ENCODE peak calls at places on chromosomes 11 and 22, in eight cellular contexts. X is cardiac muscle cell, C is K562, Y is heart left ventricle, Q is right lobe of liver, W is OCI-LY7, T is BJ, S is uterus. B is an unnamed sample.

GRCh38 chr11:11577246-11577855 is 44.5 kb downstream of the GALNT18 start:
- DNase-seq in X (no peak), C (no peak), Y (peak; percentile 41), Q (no peak), W (no peak), T (no peak), S (no peak), B (no peak)

GRCh38 chr22:32751065-32751739 is 50.3 kb upstream of the TIMP3 start:
- DNase-seq in X (peak; percentile 16), C (no peak), Y (no peak), Q (peak; percentile 55), W (no peak), T (no peak), S (no peak), B (no peak)

GRCh38 chr11:4610258-4610935 is 2.4 kb upstream of the TRIM68 start:
- DNase-seq in X (no peak), C (no peak), Y (no peak), Q (no peak), W (peak; percentile 7), T (no peak), S (no peak), B (no peak)

GRCh38 chr11:2542406-2542805 is 97.6 kb downstream of the KCNQ1 start:
- DNase-seq in X (no peak), C (no peak), Y (peak; percentile 5), Q (peak; percentile 21), W (no peak), T (no peak), S (no peak), B (no peak)

GRCh38 chr11:61082161-61082870 is 20.0 kb upstream of the CD5 start:
- DNase-seq in X (no peak), C (no peak), Y (no peak), Q (no peak), W (no peak), T (no peak), S (no peak), B (no peak)

GRCh38 chr11:77073328-77074001 is 6.7 kb downstream of the CAPN5 start:
- DNase-seq in X (peak; percentile 18), C (peak; percentile 41), Y (peak; percentile 83), Q (peak; percentile 58), W (no peak), T (peak; percentile 80), S (peak; percentile 94), B (peak; percentile 97)

GRCh38 chr11:8610532-8611116 is 16.6 kb upstream of the STK33 start:
- DNase-seq in X (no peak), C (no peak), Y (no peak), Q (no peak), W (peak; percentile 3), T (no peak), S (no peak), B (peak; percentile 39)

GRCh38 chr11:107712342-107712741 is 486 bp upstream of the SLN start:
- DNase-seq in X (no peak), C (no peak), Y (no peak), Q (no peak), W (no peak), T (no peak), S (no peak), B (no peak)

GRCh38 chr22:37804886-37805857 is 2.6 kb upstream of the GCAT start:
- DNase-seq in X (peak; percentile 83), C (no peak), Y (peak; percentile 93), Q (peak; percentile 93), W (no peak), T (no peak), S (peak; percentile 89), B (peak; percentile 93)

GRCh38 chr22:48658246-48658645 is 1169.4 kb downstream of the BRD1 start:
- DNase-seq in X (no peak), C (no peak), Y (no peak), Q (no peak), W (no peak), T (no peak), S (no peak), B (no peak)

GRCh38 chr11:70495351-70496310 is 97.3 kb downstream of the CTTN start:
- DNase-seq in X (no peak), C (no peak), Y (no peak), Q (no peak), W (no peak), T (no peak), S (no peak), B (peak; percentile 6)

GRCh38 chr11:20962581-20962980 is 293.2 kb downstream of the NELL1 start:
- DNase-seq in X (no peak), C (no peak), Y (no peak), Q (no peak), W (no peak), T (no peak), S (no peak), B (no peak)

GRCh38 chr11:31807791-31808074 is 3.4 kb downstream of the PAX6 start:
- DNase-seq in X (no peak), C (no peak), Y (no peak), Q (no peak), W (no peak), T (no peak), S (no peak), B (no peak)

GRCh38 chr11:99555506-99555905 is 534.8 kb downstream of the CNTN5 start:
- DNase-seq in X (no peak), C (no peak), Y (no peak), Q (no peak), W (no peak), T (no peak), S (no peak), B (no peak)

GRCh38 chr11:64156235-64157011 is 9.5 kb downstream of the MACROD1 start:
- DNase-seq in X (no peak), C (no peak), Y (peak; percentile 51), Q (no peak), W (no peak), T (no peak), S (no peak), B (peak; percentile 67)

GRCh38 chr11:108160970-108161566 is 39.7 kb downstream of the ACAT1 start:
- DNase-seq in X (no peak), C (no peak), Y (no peak), Q (no peak), W (peak; percentile 89), T (no peak), S (no peak), B (no peak)

GRCh38 chr11:85459304-85459703 is 167.8 kb downstream of the DLG2 start:
- DNase-seq in X (no peak), C (no peak), Y (no peak), Q (no peak), W (no peak), T (no peak), S (no peak), B (no peak)

GRCh38 chr11:132337819-132338416 is 967.5 kb downstream of the NTM start:
- DNase-seq in X (no peak), C (no peak), Y (no peak), Q (no peak), W (no peak), T (no peak), S (no peak), B (no peak)

GRCh38 chr11:73350908-73351636 is 25.1 kb upstream of the RELT start:
- DNase-seq in X (peak; percentile 70), C (peak; percentile 87), Y (peak; percentile 54), Q (no peak), W (peak; percentile 78), T (no peak), S (no peak), B (peak; percentile 50)

GRCh38 chr11:46392421-46393230 is 1.1 kb upstream of the CHRM4 start:
- DNase-seq in X (peak; percentile 94), C (peak; percentile 94), Y (peak; percentile 90), Q (peak; percentile 94), W (peak; percentile 26), T (no peak), S (peak; percentile 86), B (no peak)

GRCh38 chr22:37907036-37907954 is 1.2 kb downstream of the MICALL1 start:
- DNase-seq in X (no peak), C (no peak), Y (no peak), Q (no peak), W (no peak), T (no peak), S (no peak), B (no peak)

GRCh38 chr22:40421082-40421350 is 50.6 kb downstream of the SGSM3 start:
- DNase-seq in X (no peak), C (no peak), Y (no peak), Q (no peak), W (no peak), T (no peak), S (no peak), B (no peak)
- H3K36me3 ChIP-seq in X (peaks cover 23% of the 10 kb centered on the region), C (peaks cover 37% of the 10 kb centered on the region), Y (peaks cover 93% of the 10 kb centered on the region), Q (peaks cover 47% of the 10 kb centered on the region), W (peaks cover 96% of the 10 kb centered on the region), T (peaks cover 80% of the 10 kb centered on the region), S (no peaks in the 10 kb centered on the region), B (peaks cover 35% of the 10 kb centered on the region)

GRCh38 chr11:69445131-69445470 is 36.4 kb upstream of the LINC01488 start:
- DNase-seq in X (no peak), C (no peak), Y (no peak), Q (no peak), W (no peak), T (no peak), S (no peak), B (no peak)

GRCh38 chr11:69443138-69443967 is 38.1 kb upstream of the LINC01488 start:
- DNase-seq in X (peak; percentile 95), C (peak; percentile 99), Y (peak; percentile 94), Q (peak; percentile 80), W (no peak), T (peak; percentile 71), S (peak; percentile 86), B (peak; percentile 98)

GRCh38 chr11:69443968-69444364 is 37.5 kb upstream of the LINC01488 start:
- DNase-seq in X (no peak), C (no peak), Y (peak; percentile 45), Q (no peak), W (no peak), T (no peak), S (no peak), B (no peak)

GRCh38 chr11:69446108-69446507 is 35.4 kb upstream of the LINC01488 start:
- DNase-seq in X (no peak), C (no peak), Y (no peak), Q (no peak), W (no peak), T (no peak), S (no peak), B (no peak)

GRCh38 chr11:69444381-69445130 is 36.9 kb upstream of the LINC01488 start:
- DNase-seq in X (peak; percentile 48), C (peak; percentile 90), Y (peak; percentile 76), Q (no peak), W (no peak), T (peak; percentile 89), S (peak; percentile 77), B (no peak)
- TF ChIP-seq CTCF in X (peak; percentile 54), C (peak; percentile 95), Y (peak; percentile 65), Q (no peak), W (no peak), T (peak; percentile 53), S (no peak), B (no peak)

GRCh38 chr22:19476023-19476422 is 3.0 kb downstream of the UFD1 start:
- DNase-seq in X (no peak), C (no peak), Y (no peak), Q (no peak), W (no peak), T (no peak), S (no peak), B (no peak)
- H3K4me3 ChIP-seq in X (no peak overlapping the region), C (no peak overlapping the region), Y (no peak overlapping the region), Q (no peak overlapping the region), W (no peak overlapping the region), T (no peak overlapping the region), S (no peak overlapping the region), B (no peak overlapping the region)

DNA sequence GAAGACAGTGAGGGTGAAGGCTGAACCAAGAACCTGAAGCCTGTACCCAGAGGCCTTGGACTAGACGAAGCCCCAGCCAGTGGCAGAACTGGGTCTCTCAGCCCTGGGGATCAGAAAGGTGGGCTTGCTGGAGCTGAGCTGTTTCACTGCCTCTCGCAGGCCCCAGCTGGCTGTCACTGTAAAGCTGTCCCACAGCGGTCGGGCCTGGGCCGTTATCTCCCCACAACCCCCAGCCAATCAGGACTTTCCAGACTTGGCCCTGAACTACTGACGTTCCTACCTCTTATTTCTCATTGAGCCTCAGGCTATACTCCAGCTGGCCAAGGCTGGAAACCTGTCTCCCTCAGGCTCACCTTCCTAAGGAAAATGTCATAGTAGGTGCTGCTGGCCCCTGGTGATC is 4.1 kb downstream of the PPP1CA start:
- DNase-seq in X (no peak), C (peak; percentile 60), Y (no peak), Q (no peak), W (peak; percentile 1), T (no peak), S (no peak), B (peak; percentile 51)
- H3K36me3 ChIP-seq in X (peaks cover 20% of the 10 kb centered on the region), C (peaks cover 69% of the 10 kb centered on the region), Y (peaks cover 45% of the 10 kb centered on the region), Q (peaks cover 37% of the 10 kb centered on the region), W (peaks cover 72% of the 10 kb centered on the region), T (peaks cover 34% of the 10 kb centered on the region), S (no peaks in the 10 kb centered on the region), B (peaks cover 47% of the 10 kb centered on the region)